ENCODE peak calls at places on chromosomes 7 and 10, in four cellular contexts. M is OCI-LY7, X is cardiac fibroblast, K is astrocyte. S is an unnamed sample.

GRCh38 chr10:124308811-124309210 is 109.9 kb downstream of the OAT start:
- DNase-seq in M (no peak), X (no peak), K (no peak), S (no peak)

GRCh38 chr10:112265745-112266144 is 17.5 kb upstream of the TECTB start:
- DNase-seq in M (no peak), X (no peak), K (no peak), S (no peak)

GRCh38 chr7:111710839-111711380 is 148.6 kb upstream of the IMMP2L start:
- DNase-seq in M (no peak), X (no peak), K (no peak), S (no peak)

GRCh38 chr7:84674236-84674913 is 479.8 kb upstream of the SEMA3A start:
- DNase-seq in M (no peak), X (peak; percentile 25), K (peak; percentile 38), S (no peak)

GRCh38 chr10:101223274-101224059 is 5.8 kb downstream of the LBX1 start:
- DNase-seq in M (no peak), X (no peak), K (no peak), S (no peak)

GRCh38 chr7:51649-52048 is 140.7 kb upstream of the FAM20C start:
- DNase-seq in M (no peak), X (no peak), K (no peak), S (no peak)

GRCh38 chr7:156096806-156097538 is 284.7 kb upstream of the SHH start:
- DNase-seq in M (no peak), X (no peak), K (peak; percentile 21), S (peak; percentile 64)

GRCh38 chr7:144842377-144842851 is 6.6 kb upstream of the TPK1 start:
- DNase-seq in M (no peak), X (peak; percentile 61), K (no peak), S (no peak)

GRCh38 chr7:105760549-105761447 is 115.6 kb downstream of the ATXN7L1 start:
- DNase-seq in M (no peak), X (peak; percentile 42), K (peak; percentile 4), S (no peak)

GRCh38 chr7:39732837-39733804 is 109.7 kb downstream of the RALA start:
- DNase-seq in M (peak; percentile 94), X (peak; percentile 98), K (peak; percentile 93), S (peak; percentile 92)

GRCh38 chr10:7533657-7534479 is 123.0 kb upstream of the SFMBT2 start:
- DNase-seq in M (no peak), X (no peak), K (no peak), S (no peak)

GRCh38 chr7:5231811-5232484 is 41.9 kb downstream of the WIPI2 start:
- DNase-seq in M (peak; percentile 71), X (no peak), K (no peak), S (no peak)

GRCh38 chr7:142906643-142907042 is 21.1 kb upstream of the TRPV6 start:
- DNase-seq in M (no peak), X (no peak), K (no peak), S (no peak)

GRCh38 chr10:6920072-6921019 is 340.3 kb upstream of the PRKCQ start:
- DNase-seq in M (peak; percentile 86), X (peak; percentile 66), K (peak; percentile 42), S (peak; percentile 70)

GRCh38 chr7:158325530-158326381 is 261.9 kb downstream of the PTPRN2 start:
- DNase-seq in M (no peak), X (no peak), K (peak; percentile 11), S (peak; percentile 78)
- TF ChIP-seq CTCF in M (no peak), X (no peak), K (peak; percentile 24), S (peak; percentile 83)

DNA sequence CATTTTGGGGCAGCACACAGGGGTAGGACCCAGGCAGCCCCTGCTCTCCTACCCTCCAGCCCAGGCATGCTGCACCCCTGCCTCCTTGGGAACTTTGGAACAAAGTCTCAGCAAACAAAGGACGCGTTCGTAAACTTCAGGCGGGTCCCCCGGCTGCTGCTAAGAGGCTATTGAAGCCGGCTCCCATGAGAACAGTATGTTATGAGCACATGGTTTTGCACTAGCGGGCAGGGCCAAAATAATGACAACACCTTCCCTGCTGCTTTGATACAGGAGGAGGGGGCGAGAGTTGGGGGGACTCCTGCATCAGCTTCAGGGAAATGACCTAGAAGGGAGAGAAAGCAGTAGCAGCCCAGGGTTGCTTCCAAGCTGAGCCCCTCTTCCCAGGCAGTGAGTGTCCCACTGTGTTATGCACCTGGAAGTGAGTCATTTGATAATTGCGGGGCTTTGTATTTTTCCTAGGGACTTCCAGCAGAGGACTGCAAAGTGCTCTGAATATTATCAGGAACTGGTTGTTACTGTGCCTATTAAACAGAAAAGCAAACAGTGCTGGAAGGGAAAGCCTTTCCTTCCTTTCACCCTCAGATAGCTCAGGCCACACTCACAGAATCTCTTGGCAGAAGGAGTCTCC is 6.9 kb downstream of the ITPRIP start:
- DNase-seq in M (no peak), X (peak; percentile 74), K (peak; percentile 77), S (no peak)
- TF ChIP-seq CTCF in M (no peak), X (no peak), K (no peak), S (no peak)

GRCh38 chr7:118352854-118353453 is 128.4 kb downstream of the ANKRD7 start:
- DNase-seq in M (peak; percentile 29), X (peak; percentile 1), K (peak; percentile 6), S (no peak)
- TF ChIP-seq CTCF in M (peak; percentile 68), X (no peak), K (no peak), S (peak; percentile 73)

DNA sequence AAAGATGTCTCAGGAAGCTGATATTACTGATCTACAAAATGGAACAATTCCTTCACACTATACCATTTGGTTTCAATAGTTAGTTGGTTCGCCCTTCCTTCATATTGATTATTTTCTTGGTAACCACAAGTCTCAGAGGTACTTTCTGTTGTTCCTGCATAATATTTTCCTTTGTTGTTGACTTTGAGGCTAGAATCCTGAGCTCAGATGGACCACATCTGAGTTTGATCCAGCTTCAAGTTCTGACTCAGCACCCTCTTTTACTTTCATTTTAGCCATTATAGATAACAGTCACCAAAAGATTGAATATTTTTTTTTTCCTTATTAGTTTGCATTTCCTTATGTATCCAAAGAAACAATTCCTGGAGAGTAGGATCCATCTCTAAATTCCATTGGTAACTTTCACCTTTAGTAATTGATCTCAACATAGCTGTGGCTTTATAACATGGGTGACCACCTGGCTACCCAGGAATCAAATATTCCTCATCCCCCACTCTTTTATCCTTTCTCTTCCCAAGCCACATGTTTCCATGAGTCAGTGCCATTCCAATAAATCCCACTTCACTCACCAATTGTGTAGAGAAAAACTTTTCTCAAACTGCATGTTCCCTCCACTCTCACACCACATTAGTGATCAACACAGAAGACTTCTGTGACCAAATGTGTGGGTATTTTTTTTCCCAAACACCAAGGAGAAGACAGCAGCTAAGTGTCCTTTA is 9.7 kb upstream of the ABCA13 start:
- DNase-seq in M (no peak), X (no peak), K (peak; percentile 45), S (no peak)
- TF ChIP-seq CTCF in M (no peak), X (no peak), K (no peak), S (no peak)

S was measured in type B pancreatic cell.